ENCODE peak calls at places on chromosomes 3 and 15, in nine cellular contexts. One of them, this sample, is unnamed.

GRCh38 chr3:134721214-134721613 is 70.4 kb upstream of the KY start:
- DNase-seq in heart right ventricle: no peak
- DNase-seq in OCI-LY7: no peak
- DNase-seq in fibroblast of pulmonary artery: no peak
- DNase-seq in choroid plexus epithelial cell: no peak
- DNase-seq in AG04450: no peak
- DNase-seq in A549: no peak
- DNase-seq in left ventricle myocardium inferior: no peak
- DNase-seq in fibroblast of lung: no peak
- DNase-seq in this sample: no peak

GRCh38 chr3:128317698-128318231 is 148.9 kb downstream of the DNAJB8 start:
- DNase-seq in AG04450: no peak
- DNase-seq in OCI-LY7: no peak
- DNase-seq in fibroblast of lung: no peak
- DNase-seq in A549: no peak
- DNase-seq in fibroblast of pulmonary artery: peak
- DNase-seq in left ventricle myocardium inferior: no peak
- DNase-seq in heart right ventricle: no peak
- DNase-seq in choroid plexus epithelial cell: peak
- DNase-seq in this sample: no peak

GRCh38 chr3:114624047-114624445 is 330.2 kb downstream of the TIGIT start:
- DNase-seq in choroid plexus epithelial cell: peak
- DNase-seq in A549: no peak
- DNase-seq in fibroblast of lung: peak
- DNase-seq in heart right ventricle: peak
- DNase-seq in OCI-LY7: no peak
- DNase-seq in left ventricle myocardium inferior: peak
- DNase-seq in fibroblast of pulmonary artery: peak
- DNase-seq in AG04450: peak
- DNase-seq in this sample: no peak

GRCh38 chr15:57245714-57246113 is 130.6 kb upstream of the CGNL1 start:
- DNase-seq in heart right ventricle: no peak
- DNase-seq in AG04450: no peak
- DNase-seq in left ventricle myocardium inferior: no peak
- DNase-seq in fibroblast of pulmonary artery: no peak
- DNase-seq in A549: no peak
- DNase-seq in fibroblast of lung: no peak
- DNase-seq in choroid plexus epithelial cell: no peak
- DNase-seq in OCI-LY7: no peak
- DNase-seq in this sample: no peak

GRCh38 chr3:16545413-16546185 is 32.1 kb upstream of the RFTN1 start:
- DNase-seq in left ventricle myocardium inferior: no peak
- DNase-seq in choroid plexus epithelial cell: no peak
- DNase-seq in AG04450: no peak
- DNase-seq in A549: no peak
- DNase-seq in OCI-LY7: no peak
- DNase-seq in heart right ventricle: peak
- DNase-seq in fibroblast of pulmonary artery: no peak
- DNase-seq in fibroblast of lung: no peak
- DNase-seq in this sample: no peak

GRCh38 chr3:3675186-3675585 is 124.0 kb upstream of the LRRN1 start:
- DNase-seq in left ventricle myocardium inferior: no peak
- DNase-seq in fibroblast of pulmonary artery: no peak
- DNase-seq in OCI-LY7: no peak
- DNase-seq in fibroblast of lung: peak
- DNase-seq in AG04450: no peak
- DNase-seq in heart right ventricle: no peak
- DNase-seq in choroid plexus epithelial cell: no peak
- DNase-seq in A549: no peak
- DNase-seq in this sample: no peak

GRCh38 chr15:56984681-56985515 is 66.5 kb downstream of the TCF12 start:
- DNase-seq in A549: no peak
- DNase-seq in choroid plexus epithelial cell: peak
- DNase-seq in fibroblast of lung: peak
- DNase-seq in heart right ventricle: no peak
- DNase-seq in fibroblast of pulmonary artery: peak
- DNase-seq in OCI-LY7: no peak
- DNase-seq in AG04450: no peak
- DNase-seq in left ventricle myocardium inferior: no peak
- DNase-seq in this sample: no peak

GRCh38 chr3:123344175-123344908 is 104.5 kb downstream of the ADCY5 start:
- DNase-seq in left ventricle myocardium inferior: peak
- DNase-seq in AG04450: no peak
- DNase-seq in heart right ventricle: no peak
- DNase-seq in fibroblast of lung: peak
- DNase-seq in fibroblast of pulmonary artery: peak
- DNase-seq in choroid plexus epithelial cell: peak
- DNase-seq in OCI-LY7: no peak
- DNase-seq in A549: no peak
- DNase-seq in this sample: no peak

GRCh38 chr3:30904986-30905385 is 10.5 kb upstream of the GADL1 start:
- DNase-seq in AG04450: no peak
- DNase-seq in fibroblast of pulmonary artery: no peak
- DNase-seq in choroid plexus epithelial cell: no peak
- DNase-seq in fibroblast of lung: peak
- DNase-seq in heart right ventricle: no peak
- DNase-seq in left ventricle myocardium inferior: no peak
- DNase-seq in OCI-LY7: no peak
- DNase-seq in A549: no peak
- DNase-seq in this sample: no peak

GRCh38 chr3:127888564-127889107 is 26.4 kb upstream of the KBTBD12 start:
- DNase-seq in fibroblast of lung: peak
- DNase-seq in fibroblast of pulmonary artery: no peak
- DNase-seq in AG04450: no peak
- DNase-seq in choroid plexus epithelial cell: peak
- DNase-seq in heart right ventricle: no peak
- DNase-seq in OCI-LY7: no peak
- DNase-seq in left ventricle myocardium inferior: peak
- DNase-seq in A549: no peak
- DNase-seq in this sample: no peak

GRCh38 chr3:123791417-123791816 is 92.7 kb downstream of the MYLK start:
- DNase-seq in choroid plexus epithelial cell: peak
- DNase-seq in fibroblast of pulmonary artery: peak
- DNase-seq in OCI-LY7: no peak
- DNase-seq in left ventricle myocardium inferior: no peak
- DNase-seq in fibroblast of lung: peak
- DNase-seq in A549: no peak
- DNase-seq in heart right ventricle: no peak
- DNase-seq in AG04450: peak
- DNase-seq in this sample: no peak

GRCh38 chr15:91853501-91853967 is at the start of gene SLCO3A1:
- DNase-seq in choroid plexus epithelial cell: no peak
- DNase-seq in left ventricle myocardium inferior: peak
- DNase-seq in A549: peak
- DNase-seq in fibroblast of pulmonary artery: peak
- DNase-seq in fibroblast of lung: peak
- DNase-seq in OCI-LY7: peak
- DNase-seq in AG04450: no peak
- DNase-seq in heart right ventricle: peak
- DNase-seq in this sample: peak

GRCh38 chr3:69542265-69543079 is 156.6 kb upstream of the FRMD4B start:
- DNase-seq in fibroblast of lung: peak
- DNase-seq in AG04450: no peak
- DNase-seq in fibroblast of pulmonary artery: no peak
- DNase-seq in OCI-LY7: no peak
- DNase-seq in A549: no peak
- DNase-seq in heart right ventricle: no peak
- DNase-seq in left ventricle myocardium inferior: peak
- DNase-seq in choroid plexus epithelial cell: no peak
- DNase-seq in this sample: no peak

DNA sequence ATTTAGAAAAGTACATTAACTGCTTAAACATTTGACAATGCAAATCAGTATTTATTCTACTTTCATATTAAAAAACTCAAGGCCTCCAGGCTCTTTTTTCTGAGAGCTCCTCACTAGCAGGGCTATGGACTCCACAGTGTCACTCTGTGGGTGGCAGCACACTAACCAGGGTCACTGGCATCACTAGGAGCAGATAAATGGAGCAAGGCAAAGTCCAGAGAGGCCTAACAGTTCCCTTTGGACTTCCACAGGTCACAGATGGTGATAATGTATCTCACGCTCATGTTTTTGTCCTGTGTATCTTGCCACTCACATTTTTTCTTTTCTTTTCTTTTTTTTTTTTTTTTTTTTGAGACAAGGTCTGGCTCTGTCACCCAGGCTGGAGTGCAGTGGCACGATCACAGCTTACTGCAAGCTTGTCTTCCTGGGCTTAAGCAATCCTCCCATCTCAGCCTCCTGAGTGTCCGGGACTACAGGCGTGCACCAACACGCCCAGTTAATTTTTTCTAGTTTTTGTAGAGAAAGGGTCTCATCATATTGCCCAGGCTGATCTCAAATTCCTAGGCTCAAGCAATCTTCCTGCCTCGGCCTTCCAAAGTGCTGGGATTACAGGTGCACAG is 7.8 kb downstream of the SPG21 start:
- DNase-seq in OCI-LY7: no peak
- DNase-seq in left ventricle myocardium inferior: no peak
- DNase-seq in fibroblast of pulmonary artery: no peak
- DNase-seq in choroid plexus epithelial cell: no peak
- DNase-seq in fibroblast of lung: no peak
- DNase-seq in A549: no peak
- DNase-seq in AG04450: no peak
- DNase-seq in heart right ventricle: no peak
- DNase-seq in this sample: no peak
- H3K4me3 ChIP-seq in OCI-LY7: no peak
- H3K4me3 ChIP-seq in left ventricle myocardium inferior: no peak
- H3K4me3 ChIP-seq in fibroblast of pulmonary artery: no peak
- H3K4me3 ChIP-seq in choroid plexus epithelial cell: no peak
- H3K4me3 ChIP-seq in fibroblast of lung: no peak
- H3K4me3 ChIP-seq in A549: no peak
- H3K4me3 ChIP-seq in AG04450: no peak
- H3K4me3 ChIP-seq in heart right ventricle: no peak
- H3K4me3 ChIP-seq in this sample: no peak

GRCh38 chr3:71447197-71447596 is 136.3 kb downstream of the FOXP1 start:
- DNase-seq in fibroblast of lung: no peak
- DNase-seq in choroid plexus epithelial cell: no peak
- DNase-seq in left ventricle myocardium inferior: no peak
- DNase-seq in OCI-LY7: no peak
- DNase-seq in A549: no peak
- DNase-seq in fibroblast of pulmonary artery: no peak
- DNase-seq in AG04450: no peak
- DNase-seq in heart right ventricle: no peak
- DNase-seq in this sample: no peak
- H3K4me3 ChIP-seq in fibroblast of lung: no peak
- H3K4me3 ChIP-seq in choroid plexus epithelial cell: no peak
- H3K4me3 ChIP-seq in left ventricle myocardium inferior: no peak
- H3K4me3 ChIP-seq in OCI-LY7: no peak
- H3K4me3 ChIP-seq in A549: no peak
- H3K4me3 ChIP-seq in fibroblast of pulmonary artery: no peak
- H3K4me3 ChIP-seq in AG04450: no peak
- H3K4me3 ChIP-seq in heart right ventricle: no peak
- H3K4me3 ChIP-seq in this sample: peak

DNA sequence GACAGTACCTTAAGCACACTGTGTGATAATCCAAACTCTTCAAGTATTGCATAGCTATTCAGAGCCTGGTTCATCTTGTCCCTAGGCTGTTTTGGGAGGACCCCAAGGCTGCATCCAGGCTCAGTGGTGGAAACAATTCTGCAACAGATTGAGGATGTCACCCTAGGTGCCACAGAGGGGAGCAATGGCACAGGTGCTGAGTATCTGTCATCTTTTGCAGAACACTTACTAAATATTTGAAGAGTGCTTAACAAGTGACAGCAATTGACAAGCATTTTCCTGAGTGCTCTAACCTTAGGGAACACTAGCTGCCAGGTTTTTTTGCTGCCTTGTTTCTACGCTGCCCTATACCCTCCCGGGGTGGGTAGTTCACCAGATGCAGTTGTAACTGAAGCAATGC is 27.7 kb downstream of the STARD5 start:
- DNase-seq in left ventricle myocardium inferior: no peak
- DNase-seq in fibroblast of pulmonary artery: no peak
- DNase-seq in OCI-LY7: peak
- DNase-seq in AG04450: no peak
- DNase-seq in heart right ventricle: no peak
- DNase-seq in fibroblast of lung: no peak
- DNase-seq in choroid plexus epithelial cell: no peak
- DNase-seq in A549: no peak
- DNase-seq in this sample: no peak
- H3K4me3 ChIP-seq in left ventricle myocardium inferior: no peak
- H3K4me3 ChIP-seq in fibroblast of pulmonary artery: no peak
- H3K4me3 ChIP-seq in OCI-LY7: peak
- H3K4me3 ChIP-seq in AG04450: no peak
- H3K4me3 ChIP-seq in heart right ventricle: peak
- H3K4me3 ChIP-seq in fibroblast of lung: no peak
- H3K4me3 ChIP-seq in choroid plexus epithelial cell: no peak
- H3K4me3 ChIP-seq in A549: no peak
- H3K4me3 ChIP-seq in this sample: peak

GRCh38 chr15:29670266-29670665 is 152.0 kb downstream of the TJP1 start:
- DNase-seq in left ventricle myocardium inferior: no peak
- DNase-seq in choroid plexus epithelial cell: no peak
- DNase-seq in A549: no peak
- DNase-seq in AG04450: no peak
- DNase-seq in heart right ventricle: no peak
- DNase-seq in fibroblast of pulmonary artery: no peak
- DNase-seq in OCI-LY7: no peak
- DNase-seq in fibroblast of lung: peak
- DNase-seq in this sample: no peak

GRCh38 chr15:29670945-29671307 is 151.3 kb downstream of the TJP1 start:
- DNase-seq in A549: peak
- DNase-seq in OCI-LY7: no peak
- DNase-seq in heart right ventricle: no peak
- DNase-seq in choroid plexus epithelial cell: peak
- DNase-seq in fibroblast of lung: peak
- DNase-seq in fibroblast of pulmonary artery: peak
- DNase-seq in left ventricle myocardium inferior: no peak
- DNase-seq in AG04450: no peak
- DNase-seq in this sample: no peak

GRCh38 chr15:29672446-29672845 is 149.8 kb downstream of the TJP1 start:
- DNase-seq in heart right ventricle: no peak
- DNase-seq in OCI-LY7: no peak
- DNase-seq in A549: no peak
- DNase-seq in AG04450: no peak
- DNase-seq in choroid plexus epithelial cell: no peak
- DNase-seq in fibroblast of pulmonary artery: no peak
- DNase-seq in left ventricle myocardium inferior: no peak
- DNase-seq in fibroblast of lung: no peak
- DNase-seq in this sample: no peak

GRCh38 chr15:29669823-29670222 is 152.4 kb downstream of the TJP1 start:
- DNase-seq in AG04450: no peak
- DNase-seq in A549: no peak
- DNase-seq in choroid plexus epithelial cell: peak
- DNase-seq in OCI-LY7: no peak
- DNase-seq in fibroblast of lung: peak
- DNase-seq in fibroblast of pulmonary artery: peak
- DNase-seq in heart right ventricle: no peak
- DNase-seq in left ventricle myocardium inferior: no peak
- DNase-seq in this sample: no peak

DNA sequence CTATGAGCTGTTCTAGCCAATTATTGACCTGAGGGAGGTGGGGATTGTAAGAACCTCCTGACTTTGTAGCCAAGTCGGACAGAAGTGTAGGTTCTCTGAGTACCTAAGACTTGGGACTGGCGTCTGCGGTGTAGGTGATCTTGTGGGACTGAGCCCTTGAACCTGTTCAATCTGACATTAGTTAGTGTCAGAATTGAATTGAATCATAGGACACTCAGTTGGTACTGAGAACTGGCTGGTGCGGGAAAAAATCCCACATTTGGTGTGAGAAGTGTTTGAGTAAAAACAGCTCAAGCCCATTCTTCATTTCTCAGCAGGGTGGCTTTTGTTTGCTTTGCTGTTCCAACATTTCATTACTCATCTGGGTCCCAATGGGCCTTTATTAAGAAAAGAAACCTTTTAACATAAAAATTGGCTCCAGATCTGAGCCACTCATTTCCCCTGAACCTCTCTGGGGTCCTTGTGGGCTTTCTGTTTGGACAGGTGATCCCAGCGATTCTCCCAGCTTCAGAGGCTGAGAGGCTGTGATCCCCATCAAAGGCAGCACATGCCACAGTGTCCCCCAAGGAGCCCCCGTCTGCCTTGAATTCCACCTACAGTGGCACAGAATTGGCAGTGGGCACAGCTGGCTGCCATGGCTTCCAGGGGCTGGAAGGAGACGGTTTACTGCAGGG is 150.8 kb downstream of the TJP1 start:
- DNase-seq in fibroblast of lung: peak
- DNase-seq in heart right ventricle: no peak
- DNase-seq in fibroblast of pulmonary artery: peak
- DNase-seq in A549: peak
- DNase-seq in AG04450: no peak
- DNase-seq in OCI-LY7: no peak
- DNase-seq in left ventricle myocardium inferior: no peak
- DNase-seq in choroid plexus epithelial cell: peak
- DNase-seq in this sample: no peak
- H3K4me3 ChIP-seq in fibroblast of lung: no peak
- H3K4me3 ChIP-seq in heart right ventricle: no peak
- H3K4me3 ChIP-seq in fibroblast of pulmonary artery: no peak
- H3K4me3 ChIP-seq in A549: peak
- H3K4me3 ChIP-seq in AG04450: no peak
- H3K4me3 ChIP-seq in OCI-LY7: no peak
- H3K4me3 ChIP-seq in left ventricle myocardium inferior: no peak
- H3K4me3 ChIP-seq in choroid plexus epithelial cell: no peak
- H3K4me3 ChIP-seq in this sample: no peak